ENCODE peak calls at places on chromosomes 13 and 19, in four cellular contexts. F, Y, M and W are unnamed samples.

GRCh38 chr13:48896312-48896711 is 79.4 kb upstream of the FNDC3A start:
- DNase-seq in Y (peak; percentile 53), M (peak; percentile 84), F (no peak), W (no peak)

GRCh38 chr13:101648766-101649489 is 196.5 kb downstream of the ITGBL1 start:
- DNase-seq in F (no peak), M (no peak), Y (no peak), W (no peak)

GRCh38 chr19:12952488-12953455 is 4.3 kb downstream of the GADD45GIP1 start:
- DNase-seq in M (peak; percentile 87), Y (no peak), F (no peak), W (no peak)

GRCh38 chr19:681638-682037 is 5.4 kb downstream of the FSTL3 start:
- DNase-seq in M (no peak), F (no peak), Y (no peak), W (no peak)

GRCh38 chr13:49444517-49445395 is 682 bp downstream of the SETDB2 start:
- DNase-seq in F (peak; percentile 24), M (peak; percentile 87), Y (peak; percentile 52), W (peak; percentile 25)

GRCh38 chr19:8935460-8935859 is 74.7 kb downstream of the MUC16 start:
- DNase-seq in Y (no peak), M (no peak), F (no peak), W (no peak)

GRCh38 chr13:109669234-109669612 is 117.2 kb downstream of the IRS2 start:
- DNase-seq in M (no peak), Y (no peak), F (no peak), W (no peak)

GRCh38 chr19:15463865-15464371 is 426 bp downstream of the RASAL3 start:
- DNase-seq in Y (no peak), M (no peak), F (peak; percentile 69), W (no peak)

GRCh38 chr13:109879338-109879737 is 93.0 kb upstream of the IRS2 start:
- DNase-seq in F (no peak), M (no peak), Y (no peak), W (no peak)